ENCODE peak calls at places on chromosomes 4 and X, in ten cellular contexts. M is OCI-LY7, R is neural progenitor cell, P is PC-3, X is IMR-90, B is fibroblast of lung, H is K562, S is PC-9, K is neuronal stem cell, N is Karpas-422. C is an unnamed sample.
A peak's percentile ranks its signal among the peaks of the same experiment; 100 is the strongest.

GRCh38 chr4:24508541-24508940 is 75.8 kb downstream of the DHX15 start:
- DNase-seq in M (no peak), R (no peak), P (no peak), X (no peak), B (no peak), H (no peak), S (no peak), K (no peak), N (no peak), C (no peak)

GRCh38 chr4:141711211-141711610 is 74.8 kb downstream of the IL15 start:
- DNase-seq in M (no peak), R (peak; percentile 16), P (peak; percentile 61), X (peak; percentile 51), B (peak; percentile 69), H (no peak), S (no peak), K (no peak), N (peak; percentile 44), C (no peak)

GRCh38 chr4:63528592-63528991 is 880.7 kb downstream of the TECRL start:
- DNase-seq in M (no peak), R (no peak), P (peak; percentile 48), X (no peak), B (no peak), H (no peak), S (no peak), K (no peak), N (peak; percentile 48), C (no peak)

GRCh38 chr4:169811476-169811875 is 53.7 kb upstream of the HPF1 start:
- DNase-seq in M (no peak), R (no peak), P (no peak), X (no peak), B (no peak), H (no peak), S (no peak), K (no peak), N (no peak), C (no peak)

GRCh38 chrX:153708415-153708814 is 15.8 kb downstream of the BCAP31 start:
- DNase-seq in M (peak; percentile 31), R (peak; percentile 75), P (peak; percentile 90), X (peak; percentile 79), B (peak; percentile 73), H (peak; percentile 76), S (peak; percentile 90), K (no peak), N (peak; percentile 85), C (no peak)

GRCh38 chr4:94961420-94961819 is 203.7 kb downstream of the BMPR1B start:
- DNase-seq in M (no peak), R (no peak), P (no peak), X (peak; percentile 36), B (peak; percentile 8), H (no peak), S (no peak), K (no peak), N (no peak), C (no peak)

GRCh38 chr4:7330031-7330596 is 104.6 kb downstream of the PSAPL1 start:
- DNase-seq in M (no peak), R (peak; percentile 60), P (no peak), X (no peak), B (no peak), H (no peak), S (no peak), K (no peak), N (no peak), C (no peak)

GRCh38 chrX:18664947-18665346 is 7.0 kb downstream of the RS1 start:
- DNase-seq in M (no peak), R (no peak), P (peak; percentile 18), X (no peak), B (no peak), H (no peak), S (no peak), K (no peak), N (no peak), C (no peak)

GRCh38 chr4:148116264-148116663 is 325.9 kb downstream of the NR3C2 start:
- DNase-seq in M (no peak), R (no peak), P (peak; percentile 37), X (peak; percentile 79), B (peak; percentile 92), H (no peak), S (no peak), K (no peak), N (peak; percentile 53), C (no peak)

GRCh38 chrX:70434352-70434866 is 10.2 kb upstream of the DLG3 start:
- DNase-seq in M (peak; percentile 79), R (peak; percentile 92), P (peak; percentile 89), X (peak; percentile 71), B (peak; percentile 73), H (peak; percentile 91), S (peak; percentile 79), K (peak; percentile 75), N (peak; percentile 91), C (no peak)

GRCh38 chr4:100098681-100099080 is 91.6 kb downstream of the DDIT4L start:
- DNase-seq in M (no peak), R (peak; percentile 40), P (no peak), X (no peak), B (no peak), H (no peak), S (no peak), K (no peak), N (no peak), C (no peak)
- H3K4me2 ChIP-seq in M (no peak overlapping the region), R (no peak overlapping the region), P (no peak overlapping the region), X (no peak overlapping the region), B (no peak overlapping the region), H (no peak overlapping the region), S (no peak overlapping the region), K (no peak overlapping the region), N (no peak overlapping the region), C (no peak overlapping the region)

DNA sequence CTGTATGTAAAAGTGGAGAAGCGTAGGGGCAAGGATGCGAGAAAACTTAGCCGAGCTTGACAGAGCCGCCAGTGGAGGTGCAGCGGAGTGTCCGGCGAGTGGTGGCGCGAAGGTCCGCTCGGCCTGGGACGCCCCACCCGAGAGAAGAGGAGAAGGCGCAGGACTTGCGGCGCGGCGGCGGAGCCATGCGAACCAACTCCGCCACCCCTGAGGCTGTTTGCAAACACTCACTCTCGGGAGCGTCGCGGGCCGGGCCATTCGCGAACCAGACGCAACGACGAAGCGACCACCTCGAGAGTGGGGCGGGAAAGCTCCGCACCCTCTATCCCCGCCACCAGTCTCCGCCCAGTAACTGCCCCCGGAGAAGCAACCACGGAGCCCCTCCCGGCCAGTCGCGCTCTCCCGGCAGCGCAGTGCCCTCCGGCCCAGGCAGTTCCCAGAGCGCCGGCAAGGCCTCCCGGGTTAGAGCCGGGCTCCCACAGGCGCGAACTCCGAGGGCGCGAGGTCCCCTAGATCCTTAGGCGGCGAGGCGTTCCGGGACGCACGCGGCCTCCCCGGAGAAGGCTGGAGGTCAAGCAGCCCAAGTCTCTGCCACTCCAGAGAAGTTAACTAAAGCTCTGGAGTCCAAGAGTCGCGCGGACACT is 2.2 kb upstream of the MAB21L2 start:
- DNase-seq in M (no peak), R (peak; percentile 75), P (no peak), X (peak; percentile 43), B (peak; percentile 46), H (no peak), S (no peak), K (peak; percentile 62), N (no peak), C (no peak)
- H3K4me2 ChIP-seq in M (no peak overlapping the region), R (peak overlapping the region; percentile 98), P (no peak overlapping the region), X (peak overlapping the region; percentile 79), B (peak overlapping the region; percentile 63), H (no peak overlapping the region), S (no peak overlapping the region), K (peak overlapping the region; percentile 69), N (no peak overlapping the region), C (no peak overlapping the region)

DNA sequence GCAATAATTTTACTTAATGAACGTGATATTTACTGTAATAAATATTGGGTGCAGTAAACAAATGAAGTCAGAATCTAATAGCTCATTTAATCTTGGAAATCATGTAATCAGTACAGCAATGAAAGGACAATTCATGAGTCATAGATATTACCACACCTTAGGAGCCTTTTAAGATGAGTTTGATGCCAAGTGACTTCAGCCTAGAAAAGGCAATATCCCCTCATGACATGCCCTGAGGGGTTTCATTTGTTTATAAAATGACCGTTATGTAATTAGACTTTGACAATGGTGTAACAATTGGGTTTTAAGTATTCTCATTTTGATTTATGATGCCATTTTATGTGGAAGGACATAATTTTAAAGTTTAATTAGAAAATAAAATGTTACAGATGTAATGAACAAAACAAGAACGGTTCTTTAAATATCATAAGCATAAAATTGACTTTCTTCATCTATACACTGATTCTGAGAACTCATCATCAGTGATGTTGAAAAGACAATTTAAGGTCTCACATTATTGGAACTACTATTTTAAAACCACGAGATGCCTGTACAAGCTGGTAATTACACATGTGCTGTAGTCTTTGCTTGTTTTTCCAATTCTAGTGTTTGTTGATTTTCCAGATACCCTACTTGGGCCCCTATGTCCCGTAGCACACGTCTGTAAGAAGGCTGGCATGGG is 5.0 kb downstream of the FGF2 start:
- DNase-seq in M (no peak), R (no peak), P (peak; percentile 38), X (peak; percentile 44), B (no peak), H (no peak), S (peak; percentile 51), K (no peak), N (no peak), C (peak; percentile 7)
- H3K4me2 ChIP-seq in M (no peak overlapping the region), R (no peak overlapping the region), P (no peak overlapping the region), X (peak overlapping the region; percentile 20), B (no peak overlapping the region), H (no peak overlapping the region), S (no peak overlapping the region), K (no peak overlapping the region), N (no peak overlapping the region), C (no peak overlapping the region)

GRCh38 chrX:19876962-19877361 is 10.4 kb downstream of the SH3KBP1 start:
- DNase-seq in M (no peak), R (no peak), P (no peak), X (no peak), B (no peak), H (no peak), S (no peak), K (no peak), N (peak; percentile 40), C (no peak)

GRCh38 chrX:19877431-19877830 is 10.0 kb downstream of the SH3KBP1 start:
- DNase-seq in M (no peak), R (no peak), P (no peak), X (no peak), B (no peak), H (no peak), S (no peak), K (no peak), N (peak; percentile 44), C (no peak)

GRCh38 chrX:19879742-19880378 is 7.5 kb downstream of the SH3KBP1 start:
- DNase-seq in M (no peak), R (no peak), P (no peak), X (no peak), B (no peak), H (no peak), S (no peak), K (no peak), N (no peak), C (no peak)

GRCh38 chrX:19881559-19881958 is 5.8 kb downstream of the SH3KBP1 start:
- DNase-seq in M (no peak), R (no peak), P (no peak), X (no peak), B (no peak), H (no peak), S (no peak), K (no peak), N (no peak), C (no peak)

DNA sequence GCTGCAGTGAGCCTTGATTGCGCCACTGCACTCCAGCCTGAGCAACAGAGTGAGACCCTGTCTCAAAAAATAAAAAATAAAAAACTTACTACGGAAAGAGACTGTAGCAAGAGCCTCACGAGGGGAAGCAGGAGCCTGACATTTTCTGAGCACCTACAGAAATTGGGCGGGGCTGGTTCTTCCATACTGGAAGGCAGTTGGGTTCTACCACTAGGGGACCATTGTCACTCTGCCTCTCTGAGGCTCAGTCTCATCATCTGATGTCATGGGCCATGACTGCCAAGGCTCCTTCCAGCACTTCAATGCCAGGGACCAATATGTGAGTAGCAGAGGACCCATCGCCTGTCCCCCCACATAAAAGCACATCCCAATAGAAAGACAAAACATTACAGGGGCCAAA is 8.2 kb downstream of the SH3KBP1 start:
- DNase-seq in M (no peak), R (no peak), P (no peak), X (no peak), B (no peak), H (peak; percentile 8), S (no peak), K (no peak), N (peak; percentile 52), C (no peak)
- H3K4me2 ChIP-seq in M (no peak overlapping the region), R (no peak overlapping the region), P (no peak overlapping the region), X (no peak overlapping the region), B (no peak overlapping the region), H (no peak overlapping the region), S (no peak overlapping the region), K (no peak overlapping the region), N (no peak overlapping the region), C (no peak overlapping the region)